ENCODE peak calls at places on chromosome 9, in ten cellular contexts. N is psoas muscle, F is left ventricle myocardium inferior, E is cardiac muscle cell, G is NT2/D1, R is heart right ventricle, T is A549, O is uterus, L is aorta, K is Panc1. S is an unnamed sample.
A peak's percentile ranks its signal among the peaks of the same experiment; 100 is the strongest.

GRCh38 chr9:136856541-136857141 is 4.5 kb downstream of the MAMDC4 start:
- DNase-seq in N (no peak), F (peak; percentile 13), E (no peak), G (no peak), R (peak; percentile 12), T (no peak), O (no peak), L (no peak), K (no peak), S (peak; percentile 20)

GRCh38 chr9:34628656-34629491 is at the start of gene ARID3C:
- DNase-seq in N (no peak), F (no peak), E (peak; percentile 15), G (no peak), R (no peak), T (no peak), O (no peak), L (peak; percentile 83), K (no peak), S (peak; percentile 69)

GRCh38 chr9:130159814-130160670 is 12.2 kb upstream of the NCS1 start:
- DNase-seq in N (no peak), F (no peak), E (no peak), G (no peak), R (no peak), T (no peak), O (no peak), L (no peak), K (no peak), S (no peak)

GRCh38 chr9:108087781-108088180 is 598.2 kb upstream of the KLF4 start:
- DNase-seq in N (peak; percentile 21), F (no peak), E (no peak), G (no peak), R (no peak), T (no peak), O (peak; percentile 55), L (no peak), K (no peak), S (no peak)

GRCh38 chr9:131804826-131805225 is 65.0 kb upstream of the RAPGEF1 start:
- DNase-seq in N (no peak), F (no peak), E (no peak), G (no peak), R (no peak), T (no peak), O (no peak), L (no peak), K (no peak), S (no peak)

GRCh38 chr9:129895376-129896268 is 60.4 kb downstream of the USP20 start:
- DNase-seq in N (no peak), F (no peak), E (no peak), G (no peak), R (no peak), T (no peak), O (no peak), L (peak; percentile 3), K (no peak), S (no peak)

GRCh38 chr9:110538621-110539020 is 40.9 kb downstream of the SVEP1 start:
- DNase-seq in N (no peak), F (no peak), E (no peak), G (no peak), R (no peak), T (no peak), O (no peak), L (no peak), K (no peak), S (no peak)

GRCh38 chr9:73701415-73702057 is 549.9 kb downstream of the ANXA1 start:
- DNase-seq in N (no peak), F (no peak), E (no peak), G (no peak), R (no peak), T (no peak), O (no peak), L (no peak), K (no peak), S (no peak)

GRCh38 chr9:112379177-112380101 is 469 bp upstream of the HSDL2 start:
- DNase-seq in N (peak; percentile 100), F (peak; percentile 100), E (peak; percentile 99), G (peak; percentile 99), R (peak; percentile 100), T (peak; percentile 92), O (peak; percentile 100), L (peak; percentile 100), K (peak; percentile 78), S (peak; percentile 100)

GRCh38 chr9:112382066-112382465 is 2.2 kb downstream of the HSDL2 start:
- DNase-seq in N (no peak), F (no peak), E (no peak), G (no peak), R (no peak), T (no peak), O (no peak), L (no peak), K (no peak), S (no peak)

GRCh38 chr9:112380102-112380581 is at the start of gene HSDL2:
- DNase-seq in N (peak; percentile 59), F (no peak), E (peak; percentile 60), G (no peak), R (no peak), T (peak; percentile 41), O (peak; percentile 58), L (no peak), K (no peak), S (no peak)

GRCh38 chr9:112382501-112383364 is 2.8 kb downstream of the HSDL2 start:
- DNase-seq in N (no peak), F (no peak), E (peak; percentile 19), G (no peak), R (no peak), T (no peak), O (no peak), L (no peak), K (no peak), S (no peak)

GRCh38 chr9:112380771-112381181 is 868 bp downstream of the HSDL2 start:
- DNase-seq in N (no peak), F (no peak), E (peak; percentile 51), G (no peak), R (no peak), T (no peak), O (no peak), L (no peak), K (no peak), S (no peak)
- H3K4me1 ChIP-seq in N (peaks cover 37% of the 10 kb centered on the region), F (peaks cover 81% of the 10 kb centered on the region), E (peaks cover 8% of the 10 kb centered on the region), G (no peaks in the 10 kb centered on the region), R (peaks cover 57% of the 10 kb centered on the region), T (peaks cover 28% of the 10 kb centered on the region), O (peaks cover 10% of the 10 kb centered on the region), L (peaks cover 3% of the 10 kb centered on the region), K (peaks cover 7% of the 10 kb centered on the region), S (peaks cover 3% of the 10 kb centered on the region)

GRCh38 chr9:40909821-40910220 is 218.7 kb downstream of the FOXD4L6 start:
- DNase-seq in N (no peak), F (no peak), E (no peak), G (no peak), R (no peak), T (no peak), O (no peak), L (no peak), K (no peak), S (no peak)
- H3K9me3 ChIP-seq in N (peaks cover 91% of the 10 kb centered on the region), F (peaks cover 100% of the 10 kb centered on the region), E (peaks cover 40% of the 10 kb centered on the region), G (peaks cover 55% of the 10 kb centered on the region), R (peaks cover 97% of the 10 kb centered on the region), T (peaks cover 94% of the 10 kb centered on the region), O (peaks cover 93% of the 10 kb centered on the region), L (peaks cover 59% of the 10 kb centered on the region), K (no peaks in the 10 kb centered on the region), S (peaks cover 11% of the 10 kb centered on the region)

GRCh38 chr9:93461810-93462209 is 8.4 kb upstream of the FAM120AOS start:
- DNase-seq in N (no peak), F (no peak), E (no peak), G (no peak), R (no peak), T (no peak), O (no peak), L (no peak), K (no peak), S (no peak)

GRCh38 chr9:93464876-93465275 is 11.5 kb upstream of the FAM120AOS start:
- DNase-seq in N (no peak), F (no peak), E (no peak), G (no peak), R (no peak), T (no peak), O (no peak), L (no peak), K (no peak), S (no peak)

GRCh38 chr9:93464395-93464794 is 11.0 kb upstream of the FAM120AOS start:
- DNase-seq in N (no peak), F (no peak), E (no peak), G (no peak), R (no peak), T (no peak), O (no peak), L (no peak), K (no peak), S (no peak)

GRCh38 chr9:93465853-93466252 is 12.5 kb upstream of the FAM120AOS start:
- DNase-seq in N (no peak), F (no peak), E (no peak), G (no peak), R (no peak), T (no peak), O (no peak), L (no peak), K (no peak), S (no peak)

GRCh38 chr9:93463638-93464248 is 10.4 kb upstream of the FAM120AOS start:
- DNase-seq in N (no peak), F (no peak), E (no peak), G (no peak), R (no peak), T (no peak), O (no peak), L (no peak), K (no peak), S (no peak)
- H3K4me1 ChIP-seq in N (peaks cover 66% of the 10 kb centered on the region), F (peaks cover 94% of the 10 kb centered on the region), E (peaks cover 18% of the 10 kb centered on the region), G (peaks cover 1% of the 10 kb centered on the region), R (peaks cover 74% of the 10 kb centered on the region), T (peaks cover 90% of the 10 kb centered on the region), O (peaks cover 10% of the 10 kb centered on the region), L (peaks cover 4% of the 10 kb centered on the region), K (peaks cover 40% of the 10 kb centered on the region), S (peaks cover 21% of the 10 kb centered on the region)

GRCh38 chr9:38685535-38685934 is 34.4 kb downstream of the FAM240B start:
- DNase-seq in N (no peak), F (no peak), E (no peak), G (no peak), R (no peak), T (no peak), O (no peak), L (no peak), K (no peak), S (no peak)

GRCh38 chr9:38687389-38687842 is 32.5 kb downstream of the FAM240B start:
- DNase-seq in N (peak; percentile 39), F (peak; percentile 40), E (peak; percentile 61), G (no peak), R (peak; percentile 68), T (peak; percentile 58), O (no peak), L (peak; percentile 80), K (peak; percentile 22), S (peak; percentile 59)

GRCh38 chr9:38689678-38690077 is 30.3 kb downstream of the FAM240B start:
- DNase-seq in N (no peak), F (no peak), E (peak; percentile 71), G (peak; percentile 98), R (no peak), T (no peak), O (peak; percentile 22), L (no peak), K (no peak), S (no peak)

GRCh38 chr9:38687992-38688391 is 31.9 kb downstream of the FAM240B start:
- DNase-seq in N (no peak), F (no peak), E (no peak), G (no peak), R (no peak), T (no peak), O (no peak), L (no peak), K (no peak), S (no peak)

DNA sequence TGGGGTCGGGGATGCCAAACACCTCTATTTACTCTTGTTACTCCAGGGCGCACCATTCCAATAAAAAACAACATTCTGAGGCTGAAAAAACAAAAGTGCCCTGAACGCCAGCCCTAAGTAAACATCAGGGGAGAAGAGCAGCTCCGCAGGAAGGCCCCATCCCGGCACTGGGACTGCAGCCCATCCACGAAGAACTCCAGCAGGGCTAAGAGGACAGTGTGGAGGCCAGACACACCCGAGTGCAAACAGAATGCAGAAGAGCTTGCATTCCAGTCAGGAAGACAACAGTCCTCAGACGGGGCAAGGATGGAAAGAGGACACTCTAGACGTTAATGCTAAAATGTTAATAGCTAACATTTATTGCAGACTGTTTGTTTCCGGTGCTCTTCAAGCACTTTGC is 33.0 kb downstream of the FAM240B start:
- DNase-seq in N (no peak), F (no peak), E (no peak), G (no peak), R (no peak), T (no peak), O (no peak), L (no peak), K (no peak), S (no peak)
- H3K9me3 ChIP-seq in N (no peaks in the 10 kb centered on the region), F (no peaks in the 10 kb centered on the region), E (no peaks in the 10 kb centered on the region), G (no peaks in the 10 kb centered on the region), R (no peaks in the 10 kb centered on the region), T (no peaks in the 10 kb centered on the region), O (no peaks in the 10 kb centered on the region), L (no peaks in the 10 kb centered on the region), K (no peaks in the 10 kb centered on the region), S (no peaks in the 10 kb centered on the region)